ENCODE peak calls at places on chromosomes 16 and 17, in nine cellular contexts. One of them, this sample, is unnamed.

GRCh38 chr16:86395477-86395876 is 114.8 kb upstream of the FOXF1 start:
- DNase-seq in tibial artery: no peak
- DNase-seq in right cardiac atrium: no peak
- DNase-seq in H7: no peak
- DNase-seq in ovary: no peak
- DNase-seq in CD4-positive, CD25-positive, alpha-beta regulatory T cell: no peak
- DNase-seq in choroid plexus epithelial cell: no peak
- DNase-seq in left lung: no peak
- DNase-seq in fibroblast of villous mesenchyme: peak; percentile 40
- DNase-seq in this sample: no peak

GRCh38 chr17:74815067-74815466 is 38.9 kb upstream of the NAT9 start:
- DNase-seq in tibial artery: no peak
- DNase-seq in right cardiac atrium: no peak
- DNase-seq in H7: peak; percentile 38
- DNase-seq in ovary: no peak
- DNase-seq in CD4-positive, CD25-positive, alpha-beta regulatory T cell: no peak
- DNase-seq in choroid plexus epithelial cell: no peak
- DNase-seq in left lung: no peak
- DNase-seq in fibroblast of villous mesenchyme: no peak
- DNase-seq in this sample: no peak

GRCh38 chr17:50316016-50316587 is 29.8 kb upstream of the XYLT2 start:
- DNase-seq in tibial artery: no peak
- DNase-seq in right cardiac atrium: no peak
- DNase-seq in H7: no peak
- DNase-seq in ovary: no peak
- DNase-seq in CD4-positive, CD25-positive, alpha-beta regulatory T cell: no peak
- DNase-seq in choroid plexus epithelial cell: no peak
- DNase-seq in left lung: no peak
- DNase-seq in fibroblast of villous mesenchyme: no peak
- DNase-seq in this sample: no peak

GRCh38 chr17:1460233-1460632 is 4.2 kb upstream of the CRK start:
- DNase-seq in tibial artery: peak; percentile 87
- DNase-seq in right cardiac atrium: peak; percentile 81
- DNase-seq in H7: peak; percentile 41
- DNase-seq in ovary: peak; percentile 55
- DNase-seq in CD4-positive, CD25-positive, alpha-beta regulatory T cell: no peak
- DNase-seq in choroid plexus epithelial cell: no peak
- DNase-seq in left lung: peak; percentile 88
- DNase-seq in fibroblast of villous mesenchyme: no peak
- DNase-seq in this sample: no peak

GRCh38 chr17:66335797-66336196 is 33.4 kb downstream of the PRKCA start:
- DNase-seq in tibial artery: no peak
- DNase-seq in right cardiac atrium: no peak
- DNase-seq in H7: no peak
- DNase-seq in ovary: no peak
- DNase-seq in CD4-positive, CD25-positive, alpha-beta regulatory T cell: no peak
- DNase-seq in choroid plexus epithelial cell: no peak
- DNase-seq in left lung: no peak
- DNase-seq in fibroblast of villous mesenchyme: no peak
- DNase-seq in this sample: no peak

GRCh38 chr17:15413101-15413750 is 54.2 kb downstream of the CDRT4 start:
- DNase-seq in tibial artery: no peak
- DNase-seq in right cardiac atrium: no peak
- DNase-seq in H7: no peak
- DNase-seq in ovary: no peak
- DNase-seq in CD4-positive, CD25-positive, alpha-beta regulatory T cell: no peak
- DNase-seq in choroid plexus epithelial cell: no peak
- DNase-seq in left lung: no peak
- DNase-seq in fibroblast of villous mesenchyme: no peak
- DNase-seq in this sample: peak; percentile 94

GRCh38 chr16:21566891-21567414 is 32.4 kb upstream of the METTL9 start:
- DNase-seq in tibial artery: no peak
- DNase-seq in right cardiac atrium: no peak
- DNase-seq in H7: no peak
- DNase-seq in ovary: no peak
- DNase-seq in CD4-positive, CD25-positive, alpha-beta regulatory T cell: no peak
- DNase-seq in choroid plexus epithelial cell: no peak
- DNase-seq in left lung: no peak
- DNase-seq in fibroblast of villous mesenchyme: no peak
- DNase-seq in this sample: no peak

GRCh38 chr16:83037884-83038283 is 411.1 kb downstream of the CDH13 start:
- DNase-seq in tibial artery: no peak
- DNase-seq in right cardiac atrium: no peak
- DNase-seq in H7: no peak
- DNase-seq in ovary: no peak
- DNase-seq in CD4-positive, CD25-positive, alpha-beta regulatory T cell: no peak
- DNase-seq in choroid plexus epithelial cell: no peak
- DNase-seq in left lung: no peak
- DNase-seq in fibroblast of villous mesenchyme: no peak
- DNase-seq in this sample: no peak

GRCh38 chr17:8965394-8966168 is at the start of gene PIK3R5:
- DNase-seq in tibial artery: peak; percentile 45
- DNase-seq in right cardiac atrium: peak; percentile 36
- DNase-seq in H7: peak; percentile 99
- DNase-seq in ovary: peak; percentile 36
- DNase-seq in CD4-positive, CD25-positive, alpha-beta regulatory T cell: peak; percentile 90
- DNase-seq in choroid plexus epithelial cell: no peak
- DNase-seq in left lung: peak; percentile 95
- DNase-seq in fibroblast of villous mesenchyme: no peak
- DNase-seq in this sample: no peak

GRCh38 chr17:10821770-10822169 is 16.1 kb downstream of the PIRT start:
- DNase-seq in tibial artery: no peak
- DNase-seq in right cardiac atrium: no peak
- DNase-seq in H7: no peak
- DNase-seq in ovary: peak; percentile 50
- DNase-seq in CD4-positive, CD25-positive, alpha-beta regulatory T cell: no peak
- DNase-seq in choroid plexus epithelial cell: no peak
- DNase-seq in left lung: no peak
- DNase-seq in fibroblast of villous mesenchyme: no peak
- DNase-seq in this sample: no peak

GRCh38 chr17:16444258-16444886 is 29.0 kb downstream of the TRPV2 start:
- DNase-seq in tibial artery: no peak
- DNase-seq in right cardiac atrium: no peak
- DNase-seq in H7: peak; percentile 71
- DNase-seq in ovary: no peak
- DNase-seq in CD4-positive, CD25-positive, alpha-beta regulatory T cell: no peak
- DNase-seq in choroid plexus epithelial cell: no peak
- DNase-seq in left lung: peak; percentile 39
- DNase-seq in fibroblast of villous mesenchyme: no peak
- DNase-seq in this sample: peak; percentile 40

GRCh38 chr17:2222901-2223616 is 80.5 kb downstream of the SMG6 start:
- DNase-seq in tibial artery: peak; percentile 67
- DNase-seq in right cardiac atrium: peak; percentile 85
- DNase-seq in H7: no peak
- DNase-seq in ovary: no peak
- DNase-seq in CD4-positive, CD25-positive, alpha-beta regulatory T cell: no peak
- DNase-seq in choroid plexus epithelial cell: peak; percentile 79
- DNase-seq in left lung: no peak
- DNase-seq in fibroblast of villous mesenchyme: peak; percentile 97
- DNase-seq in this sample: no peak

GRCh38 chr17:55421179-55421934 is at the start of gene MMD:
- DNase-seq in tibial artery: no peak
- DNase-seq in right cardiac atrium: peak; percentile 39
- DNase-seq in H7: peak; percentile 82
- DNase-seq in ovary: no peak
- DNase-seq in CD4-positive, CD25-positive, alpha-beta regulatory T cell: no peak
- DNase-seq in choroid plexus epithelial cell: no peak
- DNase-seq in left lung: peak; percentile 82
- DNase-seq in fibroblast of villous mesenchyme: no peak
- DNase-seq in this sample: peak; percentile 32

GRCh38 chr17:6137716-6138502 is 67.7 kb downstream of the WSCD1 start:
- DNase-seq in tibial artery: no peak
- DNase-seq in right cardiac atrium: no peak
- DNase-seq in H7: no peak
- DNase-seq in ovary: no peak
- DNase-seq in CD4-positive, CD25-positive, alpha-beta regulatory T cell: no peak
- DNase-seq in choroid plexus epithelial cell: no peak
- DNase-seq in left lung: no peak
- DNase-seq in fibroblast of villous mesenchyme: no peak
- DNase-seq in this sample: no peak

GRCh38 chr17:44004761-44005526 is 522 bp downstream of the NAGS start:
- DNase-seq in tibial artery: no peak
- DNase-seq in right cardiac atrium: no peak
- DNase-seq in H7: peak; percentile 79
- DNase-seq in ovary: peak; percentile 43
- DNase-seq in CD4-positive, CD25-positive, alpha-beta regulatory T cell: peak; percentile 18
- DNase-seq in choroid plexus epithelial cell: no peak
- DNase-seq in left lung: peak; percentile 83
- DNase-seq in fibroblast of villous mesenchyme: no peak
- DNase-seq in this sample: no peak

GRCh38 chr17:10738516-10739258 is 8.9 kb upstream of the TMEM220 start:
- DNase-seq in tibial artery: no peak
- DNase-seq in right cardiac atrium: no peak
- DNase-seq in H7: no peak
- DNase-seq in ovary: no peak
- DNase-seq in CD4-positive, CD25-positive, alpha-beta regulatory T cell: no peak
- DNase-seq in choroid plexus epithelial cell: no peak
- DNase-seq in left lung: no peak
- DNase-seq in fibroblast of villous mesenchyme: no peak
- DNase-seq in this sample: no peak

GRCh38 chr17:42135151-42135550 is 12.5 kb downstream of the HSPB9 start:
- DNase-seq in tibial artery: no peak
- DNase-seq in right cardiac atrium: no peak
- DNase-seq in H7: no peak
- DNase-seq in ovary: no peak
- DNase-seq in CD4-positive, CD25-positive, alpha-beta regulatory T cell: no peak
- DNase-seq in choroid plexus epithelial cell: no peak
- DNase-seq in left lung: no peak
- DNase-seq in fibroblast of villous mesenchyme: no peak
- DNase-seq in this sample: no peak
- H3K4me3 ChIP-seq in tibial artery: no peak overlapping the region
- H3K4me3 ChIP-seq in right cardiac atrium: no peak overlapping the region
- H3K4me3 ChIP-seq in H7: no peak overlapping the region
- H3K4me3 ChIP-seq in ovary: no peak overlapping the region
- H3K4me3 ChIP-seq in CD4-positive, CD25-positive, alpha-beta regulatory T cell: no peak overlapping the region
- H3K4me3 ChIP-seq in choroid plexus epithelial cell: no peak overlapping the region
- H3K4me3 ChIP-seq in left lung: no peak overlapping the region
- H3K4me3 ChIP-seq in fibroblast of villous mesenchyme: no peak overlapping the region
- H3K4me3 ChIP-seq in this sample: no peak overlapping the region

GRCh38 chr17:33142703-33143299 is 150.3 kb downstream of the ASIC2 start:
- DNase-seq in tibial artery: no peak
- DNase-seq in right cardiac atrium: no peak
- DNase-seq in H7: peak; percentile 51
- DNase-seq in ovary: no peak
- DNase-seq in CD4-positive, CD25-positive, alpha-beta regulatory T cell: no peak
- DNase-seq in choroid plexus epithelial cell: peak; percentile 11
- DNase-seq in left lung: no peak
- DNase-seq in fibroblast of villous mesenchyme: peak; percentile 31
- DNase-seq in this sample: peak; percentile 47

GRCh38 chr17:33140413-33141099 is 148.9 kb downstream of the SPACA3 start:
- DNase-seq in tibial artery: no peak
- DNase-seq in right cardiac atrium: no peak
- DNase-seq in H7: peak; percentile 42
- DNase-seq in ovary: no peak
- DNase-seq in CD4-positive, CD25-positive, alpha-beta regulatory T cell: no peak
- DNase-seq in choroid plexus epithelial cell: no peak
- DNase-seq in left lung: no peak
- DNase-seq in fibroblast of villous mesenchyme: no peak
- DNase-seq in this sample: no peak

GRCh38 chr17:33137411-33137810 is 145.8 kb downstream of the SPACA3 start:
- DNase-seq in tibial artery: no peak
- DNase-seq in right cardiac atrium: no peak
- DNase-seq in H7: no peak
- DNase-seq in ovary: no peak
- DNase-seq in CD4-positive, CD25-positive, alpha-beta regulatory T cell: no peak
- DNase-seq in choroid plexus epithelial cell: no peak
- DNase-seq in left lung: no peak
- DNase-seq in fibroblast of villous mesenchyme: no peak
- DNase-seq in this sample: no peak
- H3K4me3 ChIP-seq in tibial artery: no peak overlapping the region
- H3K4me3 ChIP-seq in right cardiac atrium: no peak overlapping the region
- H3K4me3 ChIP-seq in H7: no peak overlapping the region
- H3K4me3 ChIP-seq in ovary: no peak overlapping the region
- H3K4me3 ChIP-seq in CD4-positive, CD25-positive, alpha-beta regulatory T cell: no peak overlapping the region
- H3K4me3 ChIP-seq in choroid plexus epithelial cell: no peak overlapping the region
- H3K4me3 ChIP-seq in left lung: no peak overlapping the region
- H3K4me3 ChIP-seq in fibroblast of villous mesenchyme: no peak overlapping the region
- H3K4me3 ChIP-seq in this sample: no peak overlapping the region

DNA sequence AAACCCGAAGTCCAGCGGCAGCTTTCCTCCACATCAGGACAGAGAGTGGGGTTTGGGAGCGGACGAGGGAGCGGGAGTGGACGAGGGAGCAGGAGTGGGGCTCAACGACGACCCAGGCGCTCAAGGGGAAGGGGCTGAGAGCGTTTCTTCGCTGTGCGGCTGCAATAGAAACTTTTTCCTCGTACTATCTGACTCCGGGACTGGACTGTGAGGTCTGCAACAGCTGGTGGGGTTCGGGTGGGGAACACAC is 1.4 kb downstream of the FAM20A start:
- DNase-seq in tibial artery: no peak
- DNase-seq in right cardiac atrium: no peak
- DNase-seq in H7: no peak
- DNase-seq in ovary: no peak
- DNase-seq in CD4-positive, CD25-positive, alpha-beta regulatory T cell: no peak
- DNase-seq in choroid plexus epithelial cell: no peak
- DNase-seq in left lung: peak; percentile 62
- DNase-seq in fibroblast of villous mesenchyme: no peak
- DNase-seq in this sample: no peak
- H3K4me3 ChIP-seq in tibial artery: peak overlapping the region; percentile 39
- H3K4me3 ChIP-seq in right cardiac atrium: peak overlapping the region; percentile 82
- H3K4me3 ChIP-seq in H7: peak overlapping the region; percentile 80
- H3K4me3 ChIP-seq in ovary: peak overlapping the region; percentile 70
- H3K4me3 ChIP-seq in CD4-positive, CD25-positive, alpha-beta regulatory T cell: no peak overlapping the region
- H3K4me3 ChIP-seq in choroid plexus epithelial cell: no peak overlapping the region
- H3K4me3 ChIP-seq in left lung: peak overlapping the region; percentile 62
- H3K4me3 ChIP-seq in fibroblast of villous mesenchyme: peak overlapping the region; percentile 66
- H3K4me3 ChIP-seq in this sample: peak overlapping the region; percentile 56

GRCh38 chr16:25038239-25038954 is 23.2 kb upstream of the ARHGAP17 start:
- DNase-seq in tibial artery: no peak
- DNase-seq in right cardiac atrium: no peak
- DNase-seq in H7: no peak
- DNase-seq in ovary: no peak
- DNase-seq in CD4-positive, CD25-positive, alpha-beta regulatory T cell: no peak
- DNase-seq in choroid plexus epithelial cell: no peak
- DNase-seq in left lung: no peak
- DNase-seq in fibroblast of villous mesenchyme: no peak
- DNase-seq in this sample: no peak

GRCh38 chr16:25035494-25036405 is 20.6 kb upstream of the ARHGAP17 start:
- DNase-seq in tibial artery: no peak
- DNase-seq in right cardiac atrium: no peak
- DNase-seq in H7: no peak
- DNase-seq in ovary: no peak
- DNase-seq in CD4-positive, CD25-positive, alpha-beta regulatory T cell: no peak
- DNase-seq in choroid plexus epithelial cell: peak; percentile 46
- DNase-seq in left lung: no peak
- DNase-seq in fibroblast of villous mesenchyme: peak; percentile 74
- DNase-seq in this sample: no peak

GRCh38 chr16:25037632-25038031 is 22.5 kb upstream of the ARHGAP17 start:
- DNase-seq in tibial artery: no peak
- DNase-seq in right cardiac atrium: no peak
- DNase-seq in H7: no peak
- DNase-seq in ovary: no peak
- DNase-seq in CD4-positive, CD25-positive, alpha-beta regulatory T cell: no peak
- DNase-seq in choroid plexus epithelial cell: no peak
- DNase-seq in left lung: no peak
- DNase-seq in fibroblast of villous mesenchyme: peak; percentile 51
- DNase-seq in this sample: no peak

GRCh38 chr16:25036561-25036960 is 21.4 kb upstream of the ARHGAP17 start:
- DNase-seq in tibial artery: no peak
- DNase-seq in right cardiac atrium: no peak
- DNase-seq in H7: no peak
- DNase-seq in ovary: no peak
- DNase-seq in CD4-positive, CD25-positive, alpha-beta regulatory T cell: no peak
- DNase-seq in choroid plexus epithelial cell: no peak
- DNase-seq in left lung: no peak
- DNase-seq in fibroblast of villous mesenchyme: no peak
- DNase-seq in this sample: no peak

GRCh38 chr16:25037221-25037620 is 22.1 kb upstream of the ARHGAP17 start:
- DNase-seq in tibial artery: no peak
- DNase-seq in right cardiac atrium: no peak
- DNase-seq in H7: no peak
- DNase-seq in ovary: no peak
- DNase-seq in CD4-positive, CD25-positive, alpha-beta regulatory T cell: no peak
- DNase-seq in choroid plexus epithelial cell: no peak
- DNase-seq in left lung: no peak
- DNase-seq in fibroblast of villous mesenchyme: peak; percentile 53
- DNase-seq in this sample: no peak
- H3K4me3 ChIP-seq in tibial artery: no peak overlapping the region
- H3K4me3 ChIP-seq in right cardiac atrium: no peak overlapping the region
- H3K4me3 ChIP-seq in H7: no peak overlapping the region
- H3K4me3 ChIP-seq in ovary: no peak overlapping the region
- H3K4me3 ChIP-seq in CD4-positive, CD25-positive, alpha-beta regulatory T cell: no peak overlapping the region
- H3K4me3 ChIP-seq in choroid plexus epithelial cell: no peak overlapping the region
- H3K4me3 ChIP-seq in left lung: no peak overlapping the region
- H3K4me3 ChIP-seq in fibroblast of villous mesenchyme: no peak overlapping the region
- H3K4me3 ChIP-seq in this sample: no peak overlapping the region